ENCODE peak calls at places on chromosomes 4 and X, in four cellular contexts. K is A549, L is suprapubic skin, J is heart left ventricle. U is an unnamed sample. For H3K4me1, the result is how much of the 10 kb centered on the place peaks cover.

GRCh38 chr4:23365086-23365485 is 524.8 kb downstream of the PPARGC1A start:
- DNase-seq in J (no peak), L (no peak), K (no peak), U (no peak)

GRCh38 chr4:121064482-121064881 is 7.9 kb downstream of the NDNF start:
- DNase-seq in K (no peak), L (no peak), J (no peak), U (no peak)

GRCh38 chrX:29044802-29045201 is 457.6 kb downstream of the IL1RAPL1 start:
- DNase-seq in J (no peak), K (no peak), L (no peak), U (no peak)

GRCh38 chrX:41919870-41920269 is 3.5 kb downstream of the CASK start:
- DNase-seq in L (no peak), K (no peak), J (no peak), U (no peak)

GRCh38 chr4:76811604-76812412 is 86.1 kb downstream of the SOWAHB start:
- DNase-seq in J (peak), L (no peak), K (no peak), U (no peak)

GRCh38 chr4:5455003-5455585 is 253.3 kb downstream of the EVC2 start:
- DNase-seq in J (no peak), L (peak), K (no peak), U (no peak)

GRCh38 chrX:101348452-101349222 is at the start of gene TIMM8A:
- DNase-seq in J (peak), L (peak), K (peak), U (peak)

GRCh38 chr4:53068755-53069154 is 206.6 kb downstream of the RASL11B start:
- DNase-seq in J (no peak), K (no peak), L (no peak), U (no peak)

GRCh38 chr4:53116959-53117358 is 248.9 kb downstream of the SCFD2 start:
- DNase-seq in K (no peak), L (no peak), J (no peak), U (no peak)

GRCh38 chr4:12716896-12717295 is 767.2 kb downstream of the RAB28 start:
- DNase-seq in L (no peak), J (no peak), K (no peak), U (no peak)

GRCh38 chr4:153763404-153763803 is 3.6 kb upstream of the RNF175 start:
- DNase-seq in K (no peak), J (no peak), L (no peak), U (no peak)

GRCh38 chrX:37746268-37746931 is 33.5 kb upstream of the CYBB start:
- DNase-seq in K (no peak), J (no peak), L (no peak), U (no peak)

GRCh38 chr4:83112239-83112638 is 2.3 kb downstream of the PLAC8 start:
- DNase-seq in J (no peak), L (no peak), K (no peak), U (peak)

GRCh38 chr4:152310223-152310622 is 225.7 kb downstream of the FBXW7 start:
- DNase-seq in L (no peak), K (no peak), J (no peak), U (no peak)

GRCh38 chr4:52914051-52914605 is 52.0 kb downstream of the RASL11B start:
- DNase-seq in K (no peak), L (no peak), J (no peak), U (no peak)

GRCh38 chr4:40564815-40565505 is 64.7 kb downstream of the RBM47 start:
- DNase-seq in K (no peak), L (no peak), J (no peak), U (no peak)

GRCh38 chr4:40562208-40562607 is 67.5 kb downstream of the RBM47 start:
- DNase-seq in J (no peak), K (no peak), L (no peak), U (no peak)

GRCh38 chr4:40564004-40564403 is 65.7 kb downstream of the RBM47 start:
- DNase-seq in K (no peak), J (peak), L (no peak), U (no peak)

GRCh38 chr4:40562681-40563080 is 67.0 kb downstream of the RBM47 start:
- DNase-seq in K (no peak), L (no peak), J (no peak), U (no peak)

GRCh38 chr4:40563401-40563800 is 66.3 kb downstream of the RBM47 start:
- DNase-seq in J (no peak), L (no peak), K (no peak), U (no peak)
- H3K4me1 ChIP-seq in J (under half), L (under half), K (half or more), U (under half)

GRCh38 chr4:1983846-1984405 is 24.8 kb downstream of the NELFA start:
- DNase-seq in K (no peak), L (peak), J (peak), U (no peak)

GRCh38 chr4:1985780-1986577 is 22.8 kb downstream of the NELFA start:
- DNase-seq in K (no peak), J (no peak), L (peak), U (no peak)

GRCh38 chr4:1984406-1985191 is 24.2 kb downstream of the NELFA start:
- DNase-seq in J (no peak), K (no peak), L (peak), U (no peak)

GRCh38 chr4:1986578-1987210 is 22.1 kb downstream of the NELFA start:
- DNase-seq in J (no peak), L (peak), K (no peak), U (no peak)

DNA sequence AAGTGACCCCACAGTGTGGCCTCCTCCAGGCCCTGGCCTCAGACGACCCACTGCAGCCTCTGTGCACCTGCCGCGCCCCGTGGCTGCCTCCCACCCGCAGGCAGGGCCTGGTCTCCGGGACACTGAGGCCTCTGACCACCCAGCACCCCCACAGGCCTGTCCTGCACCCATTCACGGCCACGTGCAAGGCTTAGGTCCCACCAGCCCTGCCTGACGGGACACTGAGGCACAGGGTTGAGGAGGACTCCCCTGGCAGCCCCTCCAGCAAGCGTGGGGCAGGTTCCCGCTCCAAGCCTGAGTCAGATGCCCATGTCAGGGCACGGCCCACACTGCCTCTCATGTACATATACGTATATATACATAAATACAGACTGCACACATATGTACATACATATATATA is 23.5 kb downstream of the NELFA start:
- DNase-seq in K (no peak), J (no peak), L (peak), U (no peak)
- TF ChIP-seq POLR2A in K (no peak), J (no peak), L (no peak), U (no peak)

GRCh38 chr4:73703320-73703719 is 37.0 kb upstream of the CXCL8 start:
- DNase-seq in L (no peak), J (no peak), K (no peak), U (no peak)
- H3K4me1 ChIP-seq in L (under half), J (under half), K (half or more), U (under half)

GRCh38 chrX:123962006-123962485 is 540 bp downstream of the STAG2 start:
- DNase-seq in L (no peak), K (peak), J (no peak), U (no peak)
- TF ChIP-seq POLR2A in L (no peak), K (no peak), J (no peak), U (no peak)

GRCh38 chrX:136768469-136769084 is 12.2 kb downstream of the ARHGEF6 start:
- DNase-seq in K (no peak), L (no peak), J (peak), U (no peak)

GRCh38 chrX:136765957-136766356 is 14.8 kb downstream of the ARHGEF6 start:
- DNase-seq in L (no peak), K (no peak), J (no peak), U (no peak)

GRCh38 chrX:136764206-136764605 is 16.5 kb downstream of the ARHGEF6 start:
- DNase-seq in J (no peak), K (no peak), L (no peak), U (no peak)

GRCh38 chrX:136767104-136767941 is 13.4 kb downstream of the ARHGEF6 start:
- DNase-seq in J (peak), K (peak), L (peak), U (peak)

GRCh38 chrX:136766785-136767103 is 14.0 kb downstream of the ARHGEF6 start:
- DNase-seq in L (no peak), K (no peak), J (peak), U (no peak)
- H3K4me1 ChIP-seq in L (under half), K (under half), J (under half), U (under half)

DNA sequence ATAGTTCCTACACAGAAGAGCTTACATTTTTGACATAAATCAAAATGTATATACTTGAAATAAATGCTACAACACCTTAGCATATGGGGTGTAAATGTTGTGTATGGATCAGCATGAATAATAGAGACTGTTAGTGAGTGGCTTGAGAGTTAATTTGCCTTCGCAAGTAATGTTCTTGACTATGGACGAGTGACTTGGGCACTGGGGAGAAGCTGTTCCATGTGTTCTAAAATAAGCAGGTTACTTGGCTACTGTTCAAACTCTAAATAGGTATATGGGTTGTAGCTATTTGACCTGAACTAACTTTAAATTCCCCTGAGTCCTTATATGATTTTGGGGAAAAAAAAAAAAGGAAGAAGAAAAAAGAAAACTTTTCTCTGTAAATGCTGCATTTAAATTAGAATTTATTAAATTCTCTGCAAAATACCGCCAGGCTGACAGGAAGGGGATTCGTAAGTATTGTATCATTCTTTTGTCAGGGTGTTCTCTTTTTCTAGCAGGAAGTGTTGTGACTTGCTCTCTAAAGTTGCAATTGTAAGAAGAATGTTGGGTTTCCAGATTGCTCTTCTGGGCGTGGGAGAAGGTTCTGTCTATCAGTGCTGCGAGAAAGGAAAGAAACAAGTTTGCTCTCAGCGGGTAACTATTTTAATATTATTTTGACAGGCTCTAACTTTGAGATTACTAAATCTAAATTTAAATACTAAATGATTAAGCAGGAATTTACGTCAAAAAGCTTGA is 32.2 kb downstream of the PLS3 start:
- DNase-seq in J (no peak), L (no peak), K (no peak), U (no peak)
- TF ChIP-seq POLR2A in J (no peak), L (no peak), K (no peak), U (no peak)

DNA sequence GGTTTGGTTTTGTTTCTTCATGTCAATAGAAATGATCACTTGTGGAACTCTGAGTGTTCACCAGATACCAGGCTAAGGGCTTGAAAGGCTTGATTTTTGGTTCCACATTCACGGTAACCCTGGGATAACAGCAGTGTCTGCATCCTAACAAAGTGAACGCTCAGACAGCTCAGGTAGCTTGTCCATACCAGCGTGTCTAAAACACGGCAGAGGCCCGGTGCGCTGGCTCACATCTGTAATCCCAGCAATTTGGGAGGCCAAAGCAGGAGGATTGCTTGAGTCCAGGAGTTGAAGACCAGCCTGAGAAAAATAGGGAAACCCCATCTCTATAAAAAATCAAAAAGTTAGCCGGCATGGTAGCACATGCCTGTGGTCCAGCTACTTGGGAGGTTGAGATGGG is 49.0 kb downstream of the HTRA3 start:
- DNase-seq in K (no peak), L (peak), J (peak), U (no peak)
- H3K4me1 ChIP-seq in K (under half), L (under half), J (under half), U (under half)

DNA sequence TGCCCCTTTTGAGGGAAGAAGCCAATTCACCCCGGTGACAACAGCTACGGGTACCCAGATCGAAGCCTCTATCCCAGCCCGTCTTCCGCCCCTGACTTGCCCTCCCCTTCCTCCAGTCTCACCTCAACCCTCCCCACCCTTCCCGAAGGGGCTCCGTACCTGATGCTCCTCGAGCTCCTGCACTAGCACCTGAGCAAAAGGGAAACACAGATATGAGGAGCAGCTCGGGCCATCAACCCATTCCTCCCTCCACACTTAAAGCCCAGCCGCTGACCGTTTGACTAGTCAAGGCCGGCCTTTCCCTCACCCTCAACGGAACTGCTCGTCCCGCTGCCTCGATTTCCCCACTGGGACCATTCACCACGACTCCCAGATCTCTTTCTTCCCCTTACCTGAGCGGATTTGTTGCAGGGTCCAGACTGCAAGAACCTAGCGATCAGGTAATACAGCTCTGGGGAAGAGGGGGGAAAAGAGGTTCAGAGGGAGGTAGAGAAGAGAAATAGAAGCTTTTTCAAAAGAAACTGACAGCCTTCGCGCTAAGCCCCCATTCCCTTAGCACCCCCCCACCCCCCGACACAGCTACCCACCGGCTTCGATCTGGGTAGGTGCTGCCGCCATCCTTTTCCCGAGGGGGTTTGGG is 703 bp downstream of the BRWD3 start:
- DNase-seq in K (peak), L (peak), J (peak), U (peak)
- TF ChIP-seq POLR2A in K (no peak), L (no peak), J (no peak), U (no peak)

DNA sequence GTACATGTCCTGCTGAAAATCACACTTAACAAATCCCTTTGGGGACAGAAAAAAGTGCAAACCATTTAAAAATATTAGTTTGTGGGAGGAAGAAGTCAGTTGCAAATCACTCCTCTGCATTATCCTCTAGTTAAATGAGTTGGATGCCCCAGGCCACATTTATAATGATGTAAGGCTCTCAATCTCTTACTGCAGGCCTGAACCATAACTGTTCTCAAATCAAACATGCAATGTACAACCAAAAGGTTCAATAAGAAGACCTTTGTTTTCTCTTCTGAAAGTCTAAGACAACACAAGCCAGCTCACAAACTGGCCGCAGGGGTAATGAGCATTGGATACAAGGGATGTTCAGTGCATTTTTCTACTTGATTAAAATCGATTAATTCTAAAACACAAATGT is 39.7 kb downstream of the IGFBP7 start:
- DNase-seq in J (no peak), K (no peak), L (no peak), U (no peak)
- H3K4me1 ChIP-seq in J (half or more), K (half or more), L (under half), U (under half)

GRCh38 chrX:107573016-107573415 is 55.3 kb upstream of the PRPS1 start:
- DNase-seq in K (no peak), J (no peak), L (no peak), U (no peak)

GRCh38 chrX:107576841-107577240 is 51.5 kb upstream of the PRPS1 start:
- DNase-seq in L (no peak), J (no peak), K (no peak), U (no peak)

GRCh38 chrX:107576392-107576791 is 51.9 kb upstream of the PRPS1 start:
- DNase-seq in L (no peak), J (no peak), K (no peak), U (no peak)

GRCh38 chrX:107574054-107574683 is 54.1 kb upstream of the PRPS1 start:
- DNase-seq in J (no peak), L (no peak), K (peak), U (no peak)

DNA sequence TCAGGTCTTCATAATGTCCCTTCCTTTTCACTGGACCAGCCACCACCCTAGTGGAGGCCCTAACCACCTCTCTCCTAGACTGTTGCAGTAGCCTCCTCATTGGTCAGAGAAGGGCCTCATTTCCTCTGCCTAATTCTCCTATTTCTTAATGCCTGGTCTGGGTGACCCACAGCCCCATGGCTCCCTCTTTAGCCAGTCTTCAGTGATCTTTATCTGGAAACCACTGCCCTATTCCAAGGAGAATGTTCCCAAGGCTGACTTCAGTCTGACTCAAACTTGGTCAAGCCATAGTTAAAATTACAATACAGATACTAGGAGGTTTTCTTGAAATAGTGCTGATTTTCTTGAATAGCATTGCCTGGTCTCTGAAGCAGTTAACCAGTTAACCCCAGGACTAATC is 53.6 kb upstream of the PRPS1 start:
- DNase-seq in J (no peak), L (no peak), K (no peak), U (no peak)
- TF ChIP-seq POLR2A in J (no peak), L (no peak), K (no peak), U (no peak)